ENCODE peak calls at places on chromosomes 12 and 14, in ten cellular contexts. One of them, this sample, is unnamed.

GRCh38 chr12:43338848-43339526 is 213.0 kb downstream of the ADAMTS20 start:
- DNase-seq in AG09319: peak; percentile 27
- DNase-seq in HFF-Myc: peak; percentile 44
- DNase-seq in naive thymus-derived CD4-positive, alpha-beta T cell: no peak
- DNase-seq in cardiac muscle cell: peak; percentile 77
- DNase-seq in GM23338: peak; percentile 78
- DNase-seq in anterior cingulate cortex: no peak
- DNase-seq in T-helper 22 cell: no peak
- DNase-seq in stimulated activated CD8-positive, alpha-beta memory T cell treated with anti-CD3 and anti-CD28 coated beads, Interleukin-7, amount 100 ng/mL, for 1 hour: no peak
- DNase-seq in mesothelial cell of epicardium: no peak
- DNase-seq in this sample: no peak

GRCh38 chr14:69108358-69108757 is 44.6 kb downstream of the DCAF5 start:
- DNase-seq in AG09319: no peak
- DNase-seq in HFF-Myc: no peak
- DNase-seq in naive thymus-derived CD4-positive, alpha-beta T cell: no peak
- DNase-seq in cardiac muscle cell: no peak
- DNase-seq in GM23338: no peak
- DNase-seq in anterior cingulate cortex: no peak
- DNase-seq in T-helper 22 cell: no peak
- DNase-seq in stimulated activated CD8-positive, alpha-beta memory T cell treated with anti-CD3 and anti-CD28 coated beads, Interleukin-7, amount 100 ng/mL, for 1 hour: no peak
- DNase-seq in mesothelial cell of epicardium: no peak
- DNase-seq in this sample: no peak

GRCh38 chr12:114767906-114768697 is 84.1 kb upstream of the TBX3 start:
- DNase-seq in AG09319: no peak
- DNase-seq in HFF-Myc: no peak
- DNase-seq in naive thymus-derived CD4-positive, alpha-beta T cell: no peak
- DNase-seq in cardiac muscle cell: peak; percentile 33
- DNase-seq in GM23338: no peak
- DNase-seq in anterior cingulate cortex: no peak
- DNase-seq in T-helper 22 cell: no peak
- DNase-seq in stimulated activated CD8-positive, alpha-beta memory T cell treated with anti-CD3 and anti-CD28 coated beads, Interleukin-7, amount 100 ng/mL, for 1 hour: no peak
- DNase-seq in mesothelial cell of epicardium: peak; percentile 72
- DNase-seq in this sample: no peak

GRCh38 chr12:321606-322326 is 59.1 kb upstream of the SLC6A13 start:
- DNase-seq in AG09319: no peak
- DNase-seq in HFF-Myc: no peak
- DNase-seq in naive thymus-derived CD4-positive, alpha-beta T cell: no peak
- DNase-seq in cardiac muscle cell: peak; percentile 30
- DNase-seq in GM23338: no peak
- DNase-seq in anterior cingulate cortex: no peak
- DNase-seq in T-helper 22 cell: no peak
- DNase-seq in stimulated activated CD8-positive, alpha-beta memory T cell treated with anti-CD3 and anti-CD28 coated beads, Interleukin-7, amount 100 ng/mL, for 1 hour: no peak
- DNase-seq in mesothelial cell of epicardium: no peak
- DNase-seq in this sample: no peak

GRCh38 chr12:110733089-110733715 is 9.5 kb downstream of the PPP1CC start:
- DNase-seq in AG09319: peak; percentile 49
- DNase-seq in HFF-Myc: no peak
- DNase-seq in naive thymus-derived CD4-positive, alpha-beta T cell: no peak
- DNase-seq in cardiac muscle cell: peak; percentile 85
- DNase-seq in GM23338: no peak
- DNase-seq in anterior cingulate cortex: no peak
- DNase-seq in T-helper 22 cell: no peak
- DNase-seq in stimulated activated CD8-positive, alpha-beta memory T cell treated with anti-CD3 and anti-CD28 coated beads, Interleukin-7, amount 100 ng/mL, for 1 hour: no peak
- DNase-seq in mesothelial cell of epicardium: no peak
- DNase-seq in this sample: no peak

GRCh38 chr12:124457287-124458219 is 109.9 kb downstream of the NCOR2 start:
- DNase-seq in AG09319: peak; percentile 68
- DNase-seq in HFF-Myc: no peak
- DNase-seq in naive thymus-derived CD4-positive, alpha-beta T cell: peak; percentile 11
- DNase-seq in cardiac muscle cell: peak; percentile 72
- DNase-seq in GM23338: no peak
- DNase-seq in anterior cingulate cortex: peak; percentile 74
- DNase-seq in T-helper 22 cell: peak; percentile 69
- DNase-seq in stimulated activated CD8-positive, alpha-beta memory T cell treated with anti-CD3 and anti-CD28 coated beads, Interleukin-7, amount 100 ng/mL, for 1 hour: no peak
- DNase-seq in mesothelial cell of epicardium: no peak
- DNase-seq in this sample: peak; percentile 94

GRCh38 chr12:6376079-6376941 is 947 bp upstream of the SCNN1A start:
- DNase-seq in AG09319: no peak
- DNase-seq in HFF-Myc: no peak
- DNase-seq in naive thymus-derived CD4-positive, alpha-beta T cell: no peak
- DNase-seq in cardiac muscle cell: peak; percentile 84
- DNase-seq in GM23338: peak; percentile 88
- DNase-seq in anterior cingulate cortex: no peak
- DNase-seq in T-helper 22 cell: no peak
- DNase-seq in stimulated activated CD8-positive, alpha-beta memory T cell treated with anti-CD3 and anti-CD28 coated beads, Interleukin-7, amount 100 ng/mL, for 1 hour: no peak
- DNase-seq in mesothelial cell of epicardium: no peak
- DNase-seq in this sample: peak; percentile 75

GRCh38 chr12:47729233-47729632 is 3.9 kb upstream of the ENDOU start:
- DNase-seq in AG09319: no peak
- DNase-seq in HFF-Myc: no peak
- DNase-seq in naive thymus-derived CD4-positive, alpha-beta T cell: no peak
- DNase-seq in cardiac muscle cell: no peak
- DNase-seq in GM23338: no peak
- DNase-seq in anterior cingulate cortex: no peak
- DNase-seq in T-helper 22 cell: no peak
- DNase-seq in stimulated activated CD8-positive, alpha-beta memory T cell treated with anti-CD3 and anti-CD28 coated beads, Interleukin-7, amount 100 ng/mL, for 1 hour: no peak
- DNase-seq in mesothelial cell of epicardium: no peak
- DNase-seq in this sample: no peak

GRCh38 chr12:120920178-120920577 is 16.0 kb upstream of the SPPL3 start:
- DNase-seq in AG09319: no peak
- DNase-seq in HFF-Myc: no peak
- DNase-seq in naive thymus-derived CD4-positive, alpha-beta T cell: no peak
- DNase-seq in cardiac muscle cell: no peak
- DNase-seq in GM23338: no peak
- DNase-seq in anterior cingulate cortex: no peak
- DNase-seq in T-helper 22 cell: no peak
- DNase-seq in stimulated activated CD8-positive, alpha-beta memory T cell treated with anti-CD3 and anti-CD28 coated beads, Interleukin-7, amount 100 ng/mL, for 1 hour: no peak
- DNase-seq in mesothelial cell of epicardium: no peak
- DNase-seq in this sample: no peak

GRCh38 chr14:94046696-94047250 is 20.6 kb downstream of the OTUB2 start:
- DNase-seq in AG09319: no peak
- DNase-seq in HFF-Myc: no peak
- DNase-seq in naive thymus-derived CD4-positive, alpha-beta T cell: no peak
- DNase-seq in cardiac muscle cell: no peak
- DNase-seq in GM23338: no peak
- DNase-seq in anterior cingulate cortex: no peak
- DNase-seq in T-helper 22 cell: no peak
- DNase-seq in stimulated activated CD8-positive, alpha-beta memory T cell treated with anti-CD3 and anti-CD28 coated beads, Interleukin-7, amount 100 ng/mL, for 1 hour: no peak
- DNase-seq in mesothelial cell of epicardium: no peak
- DNase-seq in this sample: peak; percentile 13

GRCh38 chr12:56522486-56523193 is 1.0 kb downstream of the RBMS2 start:
- DNase-seq in AG09319: no peak
- DNase-seq in HFF-Myc: no peak
- DNase-seq in naive thymus-derived CD4-positive, alpha-beta T cell: no peak
- DNase-seq in cardiac muscle cell: peak; percentile 32
- DNase-seq in GM23338: peak; percentile 60
- DNase-seq in anterior cingulate cortex: no peak
- DNase-seq in T-helper 22 cell: no peak
- DNase-seq in stimulated activated CD8-positive, alpha-beta memory T cell treated with anti-CD3 and anti-CD28 coated beads, Interleukin-7, amount 100 ng/mL, for 1 hour: no peak
- DNase-seq in mesothelial cell of epicardium: no peak
- DNase-seq in this sample: no peak

GRCh38 chr12:57019983-57020719 is 3.8 kb upstream of the TAC3 start:
- DNase-seq in AG09319: no peak
- DNase-seq in HFF-Myc: no peak
- DNase-seq in naive thymus-derived CD4-positive, alpha-beta T cell: no peak
- DNase-seq in cardiac muscle cell: no peak
- DNase-seq in GM23338: no peak
- DNase-seq in anterior cingulate cortex: no peak
- DNase-seq in T-helper 22 cell: no peak
- DNase-seq in stimulated activated CD8-positive, alpha-beta memory T cell treated with anti-CD3 and anti-CD28 coated beads, Interleukin-7, amount 100 ng/mL, for 1 hour: no peak
- DNase-seq in mesothelial cell of epicardium: no peak
- DNase-seq in this sample: no peak

GRCh38 chr14:74634964-74635363 is 22.9 kb upstream of the LTBP2 start:
- DNase-seq in AG09319: no peak
- DNase-seq in HFF-Myc: peak; percentile 51
- DNase-seq in naive thymus-derived CD4-positive, alpha-beta T cell: no peak
- DNase-seq in cardiac muscle cell: no peak
- DNase-seq in GM23338: no peak
- DNase-seq in anterior cingulate cortex: no peak
- DNase-seq in T-helper 22 cell: no peak
- DNase-seq in stimulated activated CD8-positive, alpha-beta memory T cell treated with anti-CD3 and anti-CD28 coated beads, Interleukin-7, amount 100 ng/mL, for 1 hour: no peak
- DNase-seq in mesothelial cell of epicardium: no peak
- DNase-seq in this sample: no peak

GRCh38 chr14:94373708-94374107 is 14.7 kb downstream of the SERPINA1 start:
- DNase-seq in AG09319: peak; percentile 91
- DNase-seq in HFF-Myc: peak; percentile 57
- DNase-seq in naive thymus-derived CD4-positive, alpha-beta T cell: no peak
- DNase-seq in cardiac muscle cell: peak; percentile 99
- DNase-seq in GM23338: no peak
- DNase-seq in anterior cingulate cortex: no peak
- DNase-seq in T-helper 22 cell: no peak
- DNase-seq in stimulated activated CD8-positive, alpha-beta memory T cell treated with anti-CD3 and anti-CD28 coated beads, Interleukin-7, amount 100 ng/mL, for 1 hour: no peak
- DNase-seq in mesothelial cell of epicardium: no peak
- DNase-seq in this sample: no peak

GRCh38 chr12:51028126-51028810 is 2.1 kb upstream of the SLC11A2 start:
- DNase-seq in AG09319: no peak
- DNase-seq in HFF-Myc: peak; percentile 38
- DNase-seq in naive thymus-derived CD4-positive, alpha-beta T cell: peak; percentile 24
- DNase-seq in cardiac muscle cell: peak; percentile 67
- DNase-seq in GM23338: peak; percentile 89
- DNase-seq in anterior cingulate cortex: peak; percentile 25
- DNase-seq in T-helper 22 cell: no peak
- DNase-seq in stimulated activated CD8-positive, alpha-beta memory T cell treated with anti-CD3 and anti-CD28 coated beads, Interleukin-7, amount 100 ng/mL, for 1 hour: no peak
- DNase-seq in mesothelial cell of epicardium: no peak
- DNase-seq in this sample: no peak

GRCh38 chr12:90045559-90045958 is 336.9 kb upstream of the ATP2B1 start:
- DNase-seq in AG09319: no peak
- DNase-seq in HFF-Myc: no peak
- DNase-seq in naive thymus-derived CD4-positive, alpha-beta T cell: no peak
- DNase-seq in cardiac muscle cell: no peak
- DNase-seq in GM23338: no peak
- DNase-seq in anterior cingulate cortex: no peak
- DNase-seq in T-helper 22 cell: no peak
- DNase-seq in stimulated activated CD8-positive, alpha-beta memory T cell treated with anti-CD3 and anti-CD28 coated beads, Interleukin-7, amount 100 ng/mL, for 1 hour: no peak
- DNase-seq in mesothelial cell of epicardium: no peak
- DNase-seq in this sample: no peak

GRCh38 chr12:88623777-88624548 is 43.7 kb upstream of the KITLG start:
- DNase-seq in AG09319: no peak
- DNase-seq in HFF-Myc: no peak
- DNase-seq in naive thymus-derived CD4-positive, alpha-beta T cell: no peak
- DNase-seq in cardiac muscle cell: no peak
- DNase-seq in GM23338: peak; percentile 25
- DNase-seq in anterior cingulate cortex: no peak
- DNase-seq in T-helper 22 cell: no peak
- DNase-seq in stimulated activated CD8-positive, alpha-beta memory T cell treated with anti-CD3 and anti-CD28 coated beads, Interleukin-7, amount 100 ng/mL, for 1 hour: no peak
- DNase-seq in mesothelial cell of epicardium: no peak
- DNase-seq in this sample: no peak

GRCh38 chr14:73662439-73663056 is 17.8 kb downstream of the DNAL1 start:
- DNase-seq in AG09319: peak; percentile 67
- DNase-seq in HFF-Myc: peak; percentile 95
- DNase-seq in naive thymus-derived CD4-positive, alpha-beta T cell: no peak
- DNase-seq in cardiac muscle cell: peak; percentile 89
- DNase-seq in GM23338: peak; percentile 83
- DNase-seq in anterior cingulate cortex: no peak
- DNase-seq in T-helper 22 cell: no peak
- DNase-seq in stimulated activated CD8-positive, alpha-beta memory T cell treated with anti-CD3 and anti-CD28 coated beads, Interleukin-7, amount 100 ng/mL, for 1 hour: no peak
- DNase-seq in mesothelial cell of epicardium: no peak
- DNase-seq in this sample: no peak

GRCh38 chr14:65465584-65465983 is 53.1 kb downstream of the FUT8 start:
- DNase-seq in AG09319: no peak
- DNase-seq in HFF-Myc: no peak
- DNase-seq in naive thymus-derived CD4-positive, alpha-beta T cell: no peak
- DNase-seq in cardiac muscle cell: no peak
- DNase-seq in GM23338: no peak
- DNase-seq in anterior cingulate cortex: no peak
- DNase-seq in T-helper 22 cell: no peak
- DNase-seq in stimulated activated CD8-positive, alpha-beta memory T cell treated with anti-CD3 and anti-CD28 coated beads, Interleukin-7, amount 100 ng/mL, for 1 hour: no peak
- DNase-seq in mesothelial cell of epicardium: no peak
- DNase-seq in this sample: no peak

GRCh38 chr12:29961231-29961630 is 177.5 kb upstream of the TMTC1 start:
- DNase-seq in AG09319: no peak
- DNase-seq in HFF-Myc: no peak
- DNase-seq in naive thymus-derived CD4-positive, alpha-beta T cell: no peak
- DNase-seq in cardiac muscle cell: peak; percentile 7
- DNase-seq in GM23338: no peak
- DNase-seq in anterior cingulate cortex: no peak
- DNase-seq in T-helper 22 cell: no peak
- DNase-seq in stimulated activated CD8-positive, alpha-beta memory T cell treated with anti-CD3 and anti-CD28 coated beads, Interleukin-7, amount 100 ng/mL, for 1 hour: no peak
- DNase-seq in mesothelial cell of epicardium: no peak
- DNase-seq in this sample: no peak

GRCh38 chr14:94161979-94162378 is 12.1 kb upstream of the PPP4R4 start:
- DNase-seq in AG09319: no peak
- DNase-seq in HFF-Myc: no peak
- DNase-seq in naive thymus-derived CD4-positive, alpha-beta T cell: no peak
- DNase-seq in cardiac muscle cell: peak; percentile 55
- DNase-seq in GM23338: no peak
- DNase-seq in anterior cingulate cortex: no peak
- DNase-seq in T-helper 22 cell: no peak
- DNase-seq in stimulated activated CD8-positive, alpha-beta memory T cell treated with anti-CD3 and anti-CD28 coated beads, Interleukin-7, amount 100 ng/mL, for 1 hour: no peak
- DNase-seq in mesothelial cell of epicardium: no peak
- DNase-seq in this sample: no peak

GRCh38 chr14:24069411-24069735 is 2.0 kb upstream of the CPNE6 start:
- DNase-seq in AG09319: no peak
- DNase-seq in HFF-Myc: no peak
- DNase-seq in naive thymus-derived CD4-positive, alpha-beta T cell: no peak
- DNase-seq in cardiac muscle cell: no peak
- DNase-seq in GM23338: no peak
- DNase-seq in anterior cingulate cortex: no peak
- DNase-seq in T-helper 22 cell: no peak
- DNase-seq in stimulated activated CD8-positive, alpha-beta memory T cell treated with anti-CD3 and anti-CD28 coated beads, Interleukin-7, amount 100 ng/mL, for 1 hour: no peak
- DNase-seq in mesothelial cell of epicardium: no peak
- DNase-seq in this sample: no peak

GRCh38 chr14:68094158-68094557 is 274.6 kb downstream of the RAD51B start:
- DNase-seq in AG09319: no peak
- DNase-seq in HFF-Myc: no peak
- DNase-seq in naive thymus-derived CD4-positive, alpha-beta T cell: no peak
- DNase-seq in cardiac muscle cell: no peak
- DNase-seq in GM23338: no peak
- DNase-seq in anterior cingulate cortex: no peak
- DNase-seq in T-helper 22 cell: no peak
- DNase-seq in stimulated activated CD8-positive, alpha-beta memory T cell treated with anti-CD3 and anti-CD28 coated beads, Interleukin-7, amount 100 ng/mL, for 1 hour: no peak
- DNase-seq in mesothelial cell of epicardium: no peak
- DNase-seq in this sample: no peak

GRCh38 chr12:15574353-15574752 is 214.8 kb downstream of the EPS8 start:
- DNase-seq in AG09319: no peak
- DNase-seq in HFF-Myc: no peak
- DNase-seq in naive thymus-derived CD4-positive, alpha-beta T cell: no peak
- DNase-seq in cardiac muscle cell: no peak
- DNase-seq in GM23338: no peak
- DNase-seq in anterior cingulate cortex: no peak
- DNase-seq in T-helper 22 cell: no peak
- DNase-seq in stimulated activated CD8-positive, alpha-beta memory T cell treated with anti-CD3 and anti-CD28 coated beads, Interleukin-7, amount 100 ng/mL, for 1 hour: no peak
- DNase-seq in mesothelial cell of epicardium: no peak
- DNase-seq in this sample: no peak

GRCh38 chr14:90625445-90625844 is 190.8 kb downstream of the TTC7B start:
- DNase-seq in AG09319: no peak
- DNase-seq in HFF-Myc: no peak
- DNase-seq in naive thymus-derived CD4-positive, alpha-beta T cell: no peak
- DNase-seq in cardiac muscle cell: no peak
- DNase-seq in GM23338: no peak
- DNase-seq in anterior cingulate cortex: no peak
- DNase-seq in T-helper 22 cell: no peak
- DNase-seq in stimulated activated CD8-positive, alpha-beta memory T cell treated with anti-CD3 and anti-CD28 coated beads, Interleukin-7, amount 100 ng/mL, for 1 hour: no peak
- DNase-seq in mesothelial cell of epicardium: no peak
- DNase-seq in this sample: no peak

GRCh38 chr14:103820382-103820781 is 27.0 kb downstream of the PPP1R13B start:
- DNase-seq in AG09319: no peak
- DNase-seq in HFF-Myc: no peak
- DNase-seq in naive thymus-derived CD4-positive, alpha-beta T cell: no peak
- DNase-seq in cardiac muscle cell: no peak
- DNase-seq in GM23338: no peak
- DNase-seq in anterior cingulate cortex: no peak
- DNase-seq in T-helper 22 cell: no peak
- DNase-seq in stimulated activated CD8-positive, alpha-beta memory T cell treated with anti-CD3 and anti-CD28 coated beads, Interleukin-7, amount 100 ng/mL, for 1 hour: no peak
- DNase-seq in mesothelial cell of epicardium: no peak
- DNase-seq in this sample: no peak

GRCh38 chr14:104968541-104969401 is 9.4 kb downstream of the AHNAK2 start:
- DNase-seq in AG09319: no peak
- DNase-seq in HFF-Myc: no peak
- DNase-seq in naive thymus-derived CD4-positive, alpha-beta T cell: no peak
- DNase-seq in cardiac muscle cell: peak; percentile 62
- DNase-seq in GM23338: no peak
- DNase-seq in anterior cingulate cortex: no peak
- DNase-seq in T-helper 22 cell: no peak
- DNase-seq in stimulated activated CD8-positive, alpha-beta memory T cell treated with anti-CD3 and anti-CD28 coated beads, Interleukin-7, amount 100 ng/mL, for 1 hour: no peak
- DNase-seq in mesothelial cell of epicardium: no peak
- DNase-seq in this sample: no peak

GRCh38 chr14:68394719-68395117 is 398.1 kb downstream of the ZFP36L1 start:
- DNase-seq in AG09319: no peak
- DNase-seq in HFF-Myc: no peak
- DNase-seq in naive thymus-derived CD4-positive, alpha-beta T cell: no peak
- DNase-seq in cardiac muscle cell: no peak
- DNase-seq in GM23338: peak; percentile 50
- DNase-seq in anterior cingulate cortex: no peak
- DNase-seq in T-helper 22 cell: no peak
- DNase-seq in stimulated activated CD8-positive, alpha-beta memory T cell treated with anti-CD3 and anti-CD28 coated beads, Interleukin-7, amount 100 ng/mL, for 1 hour: no peak
- DNase-seq in mesothelial cell of epicardium: no peak
- DNase-seq in this sample: no peak